ENCODE peak calls at places on chromosome 20, in nine cellular contexts. X is lower lobe of right lung, J is A549, U is psoas muscle, L is WERI-Rb-1, E is IMR-90, P is AG04450, Q is fibroblast of mammary gland, K is foreskin fibroblast. C is an unnamed sample.

GRCh38 chr20:18705490-18705889 is 108.1 kb upstream of the SCP2D1 start:
- DNase-seq in X (no peak), J (no peak), U (no peak), L (no peak), E (peak), P (peak), Q (peak), K (peak), C (peak)

GRCh38 chr20:31985152-31985551 is 17.2 kb downstream of the XKR7 start:
- DNase-seq in X (no peak), J (no peak), U (no peak), L (peak), E (no peak), P (no peak), Q (no peak), K (no peak), C (no peak)

GRCh38 chr20:37202267-37202943 is 23.1 kb upstream of the MROH8 start:
- DNase-seq in X (no peak), J (peak), U (no peak), L (peak), E (peak), P (peak), Q (peak), K (peak), C (peak)

GRCh38 chr20:16947346-16947943 is 199.3 kb downstream of the OTOR start:
- DNase-seq in X (no peak), J (no peak), U (no peak), L (no peak), E (no peak), P (no peak), Q (no peak), K (no peak), C (no peak)

GRCh38 chr20:56893206-56893605 is 264.1 kb downstream of the TFAP2C start:
- DNase-seq in X (no peak), J (no peak), U (no peak), L (no peak), E (no peak), P (no peak), Q (no peak), K (no peak), C (no peak)

GRCh38 chr20:19022118-19022575 is 190.3 kb upstream of the SLC24A3 start:
- DNase-seq in X (no peak), J (no peak), U (no peak), L (no peak), E (no peak), P (no peak), Q (no peak), K (no peak), C (no peak)

GRCh38 chr20:45218636-45219035 is 2.5 kb upstream of the SEMG2 start:
- DNase-seq in X (no peak), J (no peak), U (no peak), L (no peak), E (no peak), P (no peak), Q (no peak), K (no peak), C (no peak)

GRCh38 chr20:24618739-24619138 is 149.3 kb downstream of the SYNDIG1 start:
- DNase-seq in X (no peak), J (no peak), U (no peak), L (no peak), E (no peak), P (no peak), Q (no peak), K (no peak), C (no peak)

GRCh38 chr20:35506179-35506578 is 23.3 kb downstream of the C20orf173 start:
- DNase-seq in X (no peak), J (no peak), U (no peak), L (no peak), E (no peak), P (no peak), Q (peak), K (no peak), C (no peak)

GRCh38 chr20:4961746-4962145 is 39.6 kb downstream of the SLC23A2 start:
- DNase-seq in X (no peak), J (no peak), U (no peak), L (no peak), E (peak), P (peak), Q (peak), K (peak), C (no peak)

GRCh38 chr20:23668477-23668951 is 20.3 kb downstream of the CST4 start:
- DNase-seq in X (no peak), J (peak), U (no peak), L (peak), E (peak), P (no peak), Q (peak), K (no peak), C (no peak)

GRCh38 chr20:17511401-17511800 is 19.8 kb downstream of the BFSP1 start:
- DNase-seq in X (no peak), J (no peak), U (no peak), L (no peak), E (no peak), P (no peak), Q (no peak), K (no peak), C (no peak)

GRCh38 chr20:10557685-10558084 is 116.1 kb downstream of the JAG1 start:
- DNase-seq in X (no peak), J (no peak), U (no peak), L (no peak), E (no peak), P (no peak), Q (no peak), K (no peak), C (no peak)

GRCh38 chr20:4190792-4191519 is 175.6 kb upstream of the RNF24 start:
- DNase-seq in X (no peak), J (no peak), U (no peak), L (no peak), E (no peak), P (no peak), Q (no peak), K (no peak), C (no peak)

GRCh38 chr20:51024761-51025160 is 1.9 kb upstream of the KCNG1 start:
- DNase-seq in X (no peak), J (no peak), U (no peak), L (no peak), E (no peak), P (no peak), Q (no peak), K (no peak), C (no peak)

GRCh38 chr20:40422665-40423064 is 266.4 kb downstream of the MAFB start:
- DNase-seq in X (no peak), J (no peak), U (no peak), L (no peak), E (no peak), P (no peak), Q (no peak), K (no peak), C (no peak)

GRCh38 chr20:22686097-22686496 is 101.7 kb upstream of the FOXA2 start:
- DNase-seq in X (peak), J (peak), U (peak), L (peak), E (peak), P (peak), Q (peak), K (peak), C (no peak)

GRCh38 chr20:39066464-39066863 is 104.3 kb downstream of the DHX35 start:
- DNase-seq in X (no peak), J (no peak), U (no peak), L (no peak), E (no peak), P (no peak), Q (no peak), K (no peak), C (no peak)

GRCh38 chr20:20814685-20815084 is 102.2 kb upstream of the RALGAPA2 start:
- DNase-seq in X (no peak), J (no peak), U (no peak), L (peak), E (no peak), P (no peak), Q (peak), K (no peak), C (peak)

GRCh38 chr20:41175727-41176330 is 38.5 kb downstream of the PLCG1 start:
- DNase-seq in X (no peak), J (no peak), U (no peak), L (no peak), E (no peak), P (no peak), Q (no peak), K (no peak), C (no peak)

GRCh38 chr20:39025883-39026282 is 63.7 kb downstream of the DHX35 start:
- DNase-seq in X (no peak), J (no peak), U (no peak), L (no peak), E (no peak), P (no peak), Q (no peak), K (no peak), C (no peak)

GRCh38 chr20:51062065-51062464 is 39.2 kb upstream of the KCNG1 start:
- DNase-seq in X (no peak), J (no peak), U (no peak), L (no peak), E (peak), P (no peak), Q (peak), K (no peak), C (no peak)

GRCh38 chr20:63330084-63330760 is 30.9 kb downstream of the CHRNA4 start:
- DNase-seq in X (no peak), J (no peak), U (peak), L (no peak), E (no peak), P (no peak), Q (no peak), K (no peak), C (no peak)

GRCh38 chr20:58131581-58132142 is 96.8 kb downstream of the ANKRD60 start:
- DNase-seq in X (no peak), J (no peak), U (no peak), L (peak), E (peak), P (no peak), Q (peak), K (peak), C (no peak)

GRCh38 chr20:62696431-62696957 is 12.1 kb upstream of the NTSR1 start:
- DNase-seq in X (no peak), J (no peak), U (no peak), L (no peak), E (no peak), P (no peak), Q (no peak), K (no peak), C (no peak)

GRCh38 chr20:47438464-47439381 is 63.0 kb upstream of the NCOA3 start:
- DNase-seq in X (no peak), J (no peak), U (no peak), L (no peak), E (no peak), P (no peak), Q (no peak), K (no peak), C (no peak)

GRCh38 chr20:38094373-38094775 is 60.8 kb downstream of the RPRD1B start:
- DNase-seq in X (no peak), J (peak), U (peak), L (no peak), E (peak), P (no peak), Q (peak), K (peak), C (peak)

GRCh38 chr20:40802886-40803285 is 113.8 kb upstream of the MAFB start:
- DNase-seq in X (no peak), J (no peak), U (no peak), L (no peak), E (no peak), P (no peak), Q (no peak), K (no peak), C (no peak)

GRCh38 chr20:53917145-53918009 is 153.0 kb downstream of the BCAS1 start:
- DNase-seq in X (no peak), J (no peak), U (peak), L (no peak), E (no peak), P (no peak), Q (peak), K (peak), C (no peak)

GRCh38 chr20:41119593-41120561 is 17.5 kb upstream of the PLCG1 start:
- DNase-seq in X (no peak), J (no peak), U (no peak), L (no peak), E (no peak), P (no peak), Q (no peak), K (no peak), C (no peak)

GRCh38 chr20:42082611-42083010 is 464.4 kb upstream of the CHD6 start:
- DNase-seq in X (no peak), J (no peak), U (peak), L (no peak), E (peak), P (no peak), Q (peak), K (peak), C (no peak)

GRCh38 chr20:39660251-39660650 is 698.1 kb downstream of the DHX35 start:
- DNase-seq in X (no peak), J (no peak), U (no peak), L (no peak), E (no peak), P (no peak), Q (peak), K (peak), C (no peak)

GRCh38 chr20:9375221-9375681 is 139.1 kb upstream of the LAMP5 start:
- DNase-seq in X (no peak), J (no peak), U (no peak), L (no peak), E (peak), P (peak), Q (no peak), K (no peak), C (no peak)

GRCh38 chr20:11178946-11179654 is 505.3 kb upstream of the JAG1 start:
- DNase-seq in X (no peak), J (peak), U (no peak), L (no peak), E (peak), P (peak), Q (peak), K (peak), C (peak)

GRCh38 chr20:62761759-62762131 is 34.5 kb upstream of the MRGBP start:
- DNase-seq in X (peak), J (no peak), U (peak), L (no peak), E (no peak), P (no peak), Q (no peak), K (no peak), C (no peak)

GRCh38 chr20:44402391-44403193 is 47.1 kb downstream of the HNF4A start:
- DNase-seq in X (no peak), J (no peak), U (no peak), L (no peak), E (no peak), P (no peak), Q (no peak), K (no peak), C (no peak)

GRCh38 chr20:16671753-16672152 is 58.1 kb upstream of the SNRPB2 start:
- DNase-seq in X (no peak), J (no peak), U (no peak), L (no peak), E (no peak), P (no peak), Q (no peak), K (no peak), C (no peak)

GRCh38 chr20:59775221-59776055 is 158.0 kb downstream of the SYCP2 start:
- DNase-seq in X (no peak), J (no peak), U (no peak), L (no peak), E (no peak), P (no peak), Q (no peak), K (no peak), C (no peak)

GRCh38 chr20:45098096-45098773 is 2.7 kb downstream of the KCNS1 start:
- DNase-seq in X (no peak), J (no peak), U (no peak), L (peak), E (no peak), P (no peak), Q (peak), K (no peak), C (no peak)

GRCh38 chr20:49984426-49985153 is 1.8 kb downstream of the SNAI1 start:
- DNase-seq in X (no peak), J (no peak), U (no peak), L (no peak), E (no peak), P (no peak), Q (no peak), K (no peak), C (no peak)
- H3K4me3 ChIP-seq in X (peak), J (peak), U (peak), L (peak), E (peak), P (peak), Q (peak), K (peak), C (peak)

GRCh38 chr20:1998715-1999114 is 4.9 kb upstream of the PDYN start:
- DNase-seq in X (no peak), J (no peak), U (no peak), L (no peak), E (no peak), P (no peak), Q (no peak), K (no peak), C (no peak)

GRCh38 chr20:1998193-1998520 is 4.3 kb upstream of the PDYN start:
- DNase-seq in X (no peak), J (no peak), U (no peak), L (no peak), E (no peak), P (no peak), Q (no peak), K (no peak), C (no peak)

GRCh38 chr20:2002365-2002764 is 8.5 kb upstream of the PDYN start:
- DNase-seq in X (no peak), J (no peak), U (no peak), L (no peak), E (no peak), P (no peak), Q (no peak), K (no peak), C (no peak)

GRCh38 chr20:2001119-2001518 is 7.3 kb upstream of the PDYN start:
- DNase-seq in X (no peak), J (no peak), U (no peak), L (no peak), E (no peak), P (no peak), Q (no peak), K (no peak), C (no peak)

GRCh38 chr20:2000286-2000685 is 6.4 kb upstream of the PDYN start:
- DNase-seq in X (no peak), J (no peak), U (no peak), L (no peak), E (no peak), P (no peak), Q (no peak), K (no peak), C (no peak)
- TF ChIP-seq CTCF in X (no peak), J (no peak), U (no peak), L (no peak), E (no peak), P (no peak), Q (no peak), K (no peak), C (no peak)

GRCh38 chr20:12321746-12322145 is 404.1 kb downstream of the BTBD3 start:
- DNase-seq in X (no peak), J (no peak), U (no peak), L (no peak), E (no peak), P (no peak), Q (no peak), K (no peak), C (no peak)

GRCh38 chr20:12331236-12331635 is 413.5 kb downstream of the BTBD3 start:
- DNase-seq in X (no peak), J (no peak), U (no peak), L (no peak), E (no peak), P (no peak), Q (no peak), K (no peak), C (no peak)

GRCh38 chr20:12327205-12327604 is 409.5 kb downstream of the BTBD3 start:
- DNase-seq in X (no peak), J (no peak), U (no peak), L (no peak), E (no peak), P (no peak), Q (no peak), K (no peak), C (no peak)
- H3K4me3 ChIP-seq in X (no peak), J (no peak), U (no peak), L (no peak), E (no peak), P (no peak), Q (no peak), K (no peak), C (no peak)

GRCh38 chr20:6828794-6829423 is 61.4 kb downstream of the BMP2 start:
- DNase-seq in X (peak), J (peak), U (peak), L (peak), E (peak), P (peak), Q (peak), K (peak), C (peak)
- TF ChIP-seq CTCF in X (peak), J (peak), U (peak), L (peak), E (peak), P (peak), Q (peak), K (peak), C (peak)